ENCODE peak calls at places on chromosomes 13 and 19, in four cellular contexts. D is T-helper 2 cell; P is HT1080; T is stimulated activated CD4-positive, alpha-beta T cell treated with anti-CD3 and anti-CD28 coated beads, Interleukin-2, amount 100 ng/mL, for 48 hours. U is an unnamed sample.

GRCh38 chr19:53388168-53388567 is 6.8 kb upstream of the ZNF765 start:
- DNase-seq in D (no peak), P (no peak), T (no peak), U (no peak)

GRCh38 chr19:5321851-5322681 is 18.5 kb downstream of the PTPRS start:
- DNase-seq in D (no peak), P (no peak), T (peak), U (no peak)

GRCh38 chr19:18417250-18418033 is 1.8 kb upstream of the SSBP4 start:
- DNase-seq in D (no peak), P (peak), T (no peak), U (no peak)

GRCh38 chr13:50672025-50672424 is 171.5 kb downstream of the DLEU7 start:
- DNase-seq in D (no peak), P (no peak), T (no peak), U (no peak)

GRCh38 chr19:5661483-5661882 is 18.8 kb downstream of the MICOS13 start:
- DNase-seq in D (no peak), P (no peak), T (no peak), U (no peak)

GRCh38 chr19:56827708-56828107 is 12.8 kb downstream of the PEG3 start:
- DNase-seq in D (no peak), P (no peak), T (no peak), U (no peak)

GRCh38 chr19:6682607-6683128 is 12.7 kb upstream of the TNFSF14 start:
- DNase-seq in D (no peak), P (no peak), T (no peak), U (no peak)

GRCh38 chr19:45275370-45275971 is 24.4 kb downstream of the MARK4 start:
- DNase-seq in D (no peak), P (no peak), T (no peak), U (no peak)

GRCh38 chr13:43364210-43365041 is 341.0 kb downstream of the DNAJC15 start:
- DNase-seq in D (no peak), P (peak), T (no peak), U (no peak)

GRCh38 chr19:6015841-6016545 is 38.1 kb upstream of the RANBP3 start:
- DNase-seq in D (no peak), P (no peak), T (no peak), U (no peak)

GRCh38 chr19:17073869-17074627 is 1.2 kb downstream of the HAUS8 start:
- DNase-seq in D (peak), P (no peak), T (no peak), U (no peak)

GRCh38 chr19:5694952-5695648 is 5.0 kb downstream of the RPL36 start:
- DNase-seq in D (no peak), P (peak), T (no peak), U (no peak)

GRCh38 chr13:110070511-110071120 is 236.3 kb downstream of the COL4A1 start:
- DNase-seq in D (no peak), P (peak), T (no peak), U (no peak)

GRCh38 chr13:113647351-113648217 is 10.4 kb downstream of the ATP4B start:
- DNase-seq in D (no peak), P (peak), T (no peak), U (no peak)

GRCh38 chr19:41978470-41978869 is 15.6 kb downstream of the ATP1A3 start:
- DNase-seq in D (no peak), P (no peak), T (no peak), U (no peak)

GRCh38 chr19:42074513-42075363 is 1.2 kb upstream of the ZNF574 start:
- DNase-seq in D (no peak), P (no peak), T (no peak), U (no peak)

GRCh38 chr13:75481176-75482069 is 546 bp downstream of the TBC1D4 start:
- DNase-seq in D (no peak), P (peak), T (no peak), U (peak)

GRCh38 chr19:30046522-30046921 is 104.5 kb downstream of the URI1 start:
- DNase-seq in D (no peak), P (no peak), T (no peak), U (no peak)

GRCh38 chr13:77781804-77782203 is 84.3 kb downstream of the SLAIN1 start:
- DNase-seq in D (no peak), P (no peak), T (no peak), U (no peak)

GRCh38 chr19:38057954-38058690 is 151.1 kb downstream of the SIPA1L3 start:
- DNase-seq in D (no peak), P (no peak), T (no peak), U (no peak)

GRCh38 chr13:44758595-44759221 is 182.6 kb upstream of the TSC22D1 start:
- DNase-seq in D (no peak), P (peak), T (no peak), U (no peak)

GRCh38 chr19:29667390-29667783 is 2.1 kb downstream of the PLEKHF1 start:
- DNase-seq in D (no peak), P (no peak), T (no peak), U (no peak)

GRCh38 chr19:4403005-4403761 is 743 bp downstream of the CHAF1A start:
- DNase-seq in D (no peak), P (no peak), T (no peak), U (no peak)

GRCh38 chr19:17001603-17002183 is 24.9 kb downstream of the CPAMD8 start:
- DNase-seq in D (peak), P (no peak), T (peak), U (peak)

GRCh38 chr13:57862879-57863278 is 231.3 kb downstream of the PCDH17 start:
- DNase-seq in D (no peak), P (no peak), T (no peak), U (no peak)

GRCh38 chr19:7294571-7295212 is 478 bp upstream of the INSR start:
- DNase-seq in D (no peak), P (no peak), T (peak), U (no peak)

GRCh38 chr13:97344250-97345175 is 89.5 kb upstream of the RAP2A start:
- DNase-seq in D (no peak), P (peak), T (peak), U (peak)

GRCh38 chr19:1384478-1385110 is 887 bp downstream of the NDUFS7 start:
- DNase-seq in D (no peak), P (no peak), T (no peak), U (no peak)

GRCh38 chr19:39024875-39025641 is 7.3 kb downstream of the FBXO27 start:
- DNase-seq in D (no peak), P (no peak), T (no peak), U (no peak)

GRCh38 chr19:737591-738093 is 13.3 kb upstream of the MISP start:
- DNase-seq in D (peak), P (no peak), T (peak), U (peak)

GRCh38 chr19:46056536-46056935 is 15.7 kb upstream of the IGFL4 start:
- DNase-seq in D (no peak), P (no peak), T (no peak), U (no peak)

GRCh38 chr19:1046117-1046626 is 6.3 kb downstream of the ABCA7 start:
- DNase-seq in D (no peak), P (no peak), T (no peak), U (no peak)

GRCh38 chr19:35767288-35768081 is 7.9 kb upstream of the ARHGAP33 start:
- DNase-seq in D (no peak), P (no peak), T (no peak), U (no peak)

GRCh38 chr19:13018037-13018914 is 23.0 kb downstream of the NFIX start:
- DNase-seq in D (no peak), P (no peak), T (no peak), U (no peak)

GRCh38 chr19:49362048-49362925 is at the start of gene TEAD2:
- DNase-seq in D (no peak), P (no peak), T (no peak), U (no peak)

GRCh38 chr13:76884571-76885202 is 1.5 kb downstream of the KCTD12 start:
- DNase-seq in D (no peak), P (no peak), T (no peak), U (no peak)

GRCh38 chr13:113489171-113489548 is 1.4 kb downstream of the DCUN1D2 start:
- DNase-seq in D (no peak), P (no peak), T (no peak), U (no peak)

U was measured in activated T-helper 9 cell treated with anti-CD3 and anti-CD28 coated beads, Interleukin-2, amount 50 U/mL, for 16 hours.